ENCODE peak calls at places on chromosomes 7 and 10, in ten cellular contexts. J is glutamatergic neuron, C is HS-5, D is PC-3, E is germinal center, T is KG1, U is NCI-H460, Q is adrenal gland, Y is left colon, Z is cardiac muscle cell. R is an unnamed sample.
A peak's percentile ranks its signal among the peaks of the same experiment; 100 is the strongest.

GRCh38 chr10:33950216-33950615 is 615.7 kb upstream of the NRP1 start:
- DNase-seq in J (no peak), C (no peak), D (no peak), E (no peak), T (no peak), U (no peak), Q (no peak), Y (no peak), Z (no peak), R (no peak)

GRCh38 chr10:6151087-6151977 is 51.4 kb upstream of the PFKFB3 start:
- DNase-seq in J (peak; percentile 61), C (no peak), D (no peak), E (peak; percentile 76), T (peak; percentile 57), U (peak; percentile 29), Q (peak; percentile 84), Y (peak; percentile 61), Z (peak; percentile 70), R (peak; percentile 79)

GRCh38 chr10:125087191-125087896 is 73.0 kb downstream of the CTBP2 start:
- DNase-seq in J (no peak), C (no peak), D (no peak), E (no peak), T (no peak), U (no peak), Q (no peak), Y (no peak), Z (no peak), R (no peak)

GRCh38 chr10:22554481-22555182 is 159.7 kb downstream of the PIP4K2A start:
- DNase-seq in J (no peak), C (no peak), D (no peak), E (no peak), T (no peak), U (no peak), Q (peak; percentile 31), Y (peak; percentile 52), Z (peak; percentile 24), R (no peak)

GRCh38 chr7:115060095-115060830 is 138.4 kb downstream of the MDFIC start:
- DNase-seq in J (no peak), C (no peak), D (no peak), E (peak; percentile 6), T (no peak), U (no peak), Q (no peak), Y (no peak), Z (no peak), R (no peak)

GRCh38 chr7:71695189-71695588 is 563.2 kb downstream of the GALNT17 start:
- DNase-seq in J (peak; percentile 49), C (no peak), D (no peak), E (no peak), T (no peak), U (no peak), Q (no peak), Y (no peak), Z (no peak), R (no peak)

GRCh38 chr7:149422914-149423285 is 38.0 kb downstream of the ZNF777 start:
- DNase-seq in J (no peak), C (no peak), D (no peak), E (peak; percentile 39), T (no peak), U (no peak), Q (peak; percentile 62), Y (no peak), Z (no peak), R (peak; percentile 59)

GRCh38 chr7:10888861-10889260 is 84.8 kb upstream of the PHF14 start:
- DNase-seq in J (no peak), C (no peak), D (no peak), E (peak; percentile 7), T (no peak), U (no peak), Q (no peak), Y (no peak), Z (no peak), R (peak; percentile 17)

GRCh38 chr10:67327626-67328535 is 368.1 kb downstream of the CTNNA3 start:
- DNase-seq in J (no peak), C (no peak), D (no peak), E (no peak), T (no peak), U (no peak), Q (no peak), Y (no peak), Z (no peak), R (no peak)

GRCh38 chr7:84040365-84040764 is 154.2 kb downstream of the SEMA3A start:
- DNase-seq in J (no peak), C (no peak), D (no peak), E (no peak), T (no peak), U (no peak), Q (no peak), Y (no peak), Z (no peak), R (no peak)

GRCh38 chr10:130394832-130395231 is 258.6 kb downstream of the GLRX3 start:
- DNase-seq in J (no peak), C (no peak), D (no peak), E (no peak), T (no peak), U (no peak), Q (no peak), Y (no peak), Z (no peak), R (no peak)

GRCh38 chr7:117555260-117555659 is 75.4 kb downstream of the CFTR start:
- DNase-seq in J (no peak), C (no peak), D (no peak), E (no peak), T (no peak), U (no peak), Q (no peak), Y (no peak), Z (no peak), R (no peak)

GRCh38 chr7:18895456-18895855 is 222.0 kb downstream of the TWIST1 start:
- DNase-seq in J (no peak), C (peak; percentile 86), D (peak; percentile 89), E (no peak), T (no peak), U (peak; percentile 46), Q (no peak), Y (no peak), Z (no peak), R (no peak)

GRCh38 chr7:945556-946255 is 8.8 kb downstream of the ADAP1 start:
- DNase-seq in J (no peak), C (no peak), D (peak; percentile 97), E (no peak), T (no peak), U (no peak), Q (no peak), Y (peak; percentile 98), Z (no peak), R (no peak)

GRCh38 chr10:125691160-125691981 is 8.4 kb upstream of the TEX36 start:
- DNase-seq in J (no peak), C (no peak), D (peak; percentile 74), E (no peak), T (no peak), U (no peak), Q (no peak), Y (no peak), Z (no peak), R (no peak)

GRCh38 chr10:101291254-101292193 is 62.3 kb upstream of the LBX1 start:
- DNase-seq in J (peak; percentile 92), C (no peak), D (peak; percentile 19), E (peak; percentile 74), T (peak; percentile 17), U (peak; percentile 31), Q (peak; percentile 33), Y (no peak), Z (peak; percentile 92), R (peak; percentile 83)

GRCh38 chr10:78471723-78472541 is 438.3 kb downstream of the RPS24 start:
- DNase-seq in J (no peak), C (no peak), D (no peak), E (no peak), T (no peak), U (no peak), Q (no peak), Y (peak; percentile 46), Z (peak; percentile 41), R (peak; percentile 5)

GRCh38 chr10:112446055-112446854 is 459 bp downstream of the ZDHHC6 start:
- DNase-seq in J (no peak), C (no peak), D (no peak), E (peak; percentile 8), T (peak; percentile 10), U (no peak), Q (no peak), Y (no peak), Z (no peak), R (no peak)

GRCh38 chr7:929311-929711 is 25.2 kb downstream of the ADAP1 start:
- DNase-seq in J (peak; percentile 4), C (no peak), D (no peak), E (no peak), T (no peak), U (no peak), Q (peak; percentile 13), Y (peak; percentile 24), Z (no peak), R (no peak)

GRCh38 chr10:19966751-19967150 is 150.5 kb downstream of the PLXDC2 start:
- DNase-seq in J (peak; percentile 42), C (no peak), D (no peak), E (no peak), T (no peak), U (no peak), Q (no peak), Y (no peak), Z (peak; percentile 62), R (no peak)

GRCh38 chr7:29274156-29275017 is 79.8 kb downstream of the CHN2 start:
- DNase-seq in J (no peak), C (no peak), D (no peak), E (no peak), T (no peak), U (no peak), Q (no peak), Y (no peak), Z (no peak), R (no peak)

GRCh38 chr7:93717217-93717900 is 142.8 kb upstream of the CALCR start:
- DNase-seq in J (no peak), C (peak; percentile 43), D (peak; percentile 45), E (no peak), T (no peak), U (no peak), Q (no peak), Y (no peak), Z (no peak), R (no peak)

GRCh38 chr7:16644987-16645592 is 464 bp downstream of the ANKMY2 start:
- DNase-seq in J (peak; percentile 67), C (peak; percentile 23), D (no peak), E (peak; percentile 6), T (no peak), U (no peak), Q (peak; percentile 38), Y (peak; percentile 46), Z (no peak), R (peak; percentile 15)

GRCh38 chr10:133130602-133131001 is 29.4 kb upstream of the KNDC1 start:
- DNase-seq in J (no peak), C (no peak), D (no peak), E (no peak), T (no peak), U (no peak), Q (no peak), Y (no peak), Z (no peak), R (no peak)

R was measured in GM13976.